ENCODE peak calls at places on chromosomes 16 and 17, in six cellular contexts. One of them, this sample, is unnamed.

GRCh38 chr17:63646492-63646815 is 24.2 kb downstream of the MAP3K3 start:
- DNase-seq in foreskin fibroblast: no peak
- DNase-seq in mucosa of gallbladder: no peak
- DNase-seq in NCI-H1092: no peak
- DNase-seq in GM23248: no peak
- DNase-seq in cerebellar cortex: no peak
- DNase-seq in this sample: no peak

GRCh38 chr17:59443106-59443505 is 111.7 kb downstream of the YPEL2 start:
- DNase-seq in cerebellar cortex: no peak
- DNase-seq in NCI-H1092: no peak
- DNase-seq in mucosa of gallbladder: no peak
- DNase-seq in foreskin fibroblast: no peak
- DNase-seq in GM23248: no peak
- DNase-seq in this sample: no peak

GRCh38 chr16:19235886-19236285 is 49.6 kb upstream of the CLEC19A start:
- DNase-seq in NCI-H1092: no peak
- DNase-seq in GM23248: no peak
- DNase-seq in cerebellar cortex: no peak
- DNase-seq in foreskin fibroblast: no peak
- DNase-seq in mucosa of gallbladder: no peak
- DNase-seq in this sample: no peak

GRCh38 chr17:68197091-68197996 is 50.5 kb upstream of the AMZ2 start:
- DNase-seq in mucosa of gallbladder: no peak
- DNase-seq in cerebellar cortex: no peak
- DNase-seq in GM23248: no peak
- DNase-seq in NCI-H1092: no peak
- DNase-seq in foreskin fibroblast: no peak
- DNase-seq in this sample: no peak

GRCh38 chr17:77312786-77313599 is 172.2 kb downstream of the SEC14L1 start:
- DNase-seq in foreskin fibroblast: peak; percentile 92
- DNase-seq in cerebellar cortex: peak; percentile 86
- DNase-seq in mucosa of gallbladder: peak; percentile 70
- DNase-seq in NCI-H1092: no peak
- DNase-seq in GM23248: peak; percentile 78
- DNase-seq in this sample: peak; percentile 14

GRCh38 chr17:10172241-10172741 is 26.1 kb downstream of the GAS7 start:
- DNase-seq in cerebellar cortex: no peak
- DNase-seq in GM23248: peak; percentile 67
- DNase-seq in NCI-H1092: no peak
- DNase-seq in foreskin fibroblast: peak; percentile 15
- DNase-seq in mucosa of gallbladder: no peak
- DNase-seq in this sample: peak; percentile 23

GRCh38 chr17:73586921-73587680 is 57.1 kb downstream of the SDK2 start:
- DNase-seq in mucosa of gallbladder: no peak
- DNase-seq in GM23248: peak; percentile 22
- DNase-seq in foreskin fibroblast: no peak
- DNase-seq in cerebellar cortex: no peak
- DNase-seq in NCI-H1092: no peak
- DNase-seq in this sample: no peak

GRCh38 chr16:23570992-23571632 is 13.6 kb downstream of the UBFD1 start:
- DNase-seq in cerebellar cortex: no peak
- DNase-seq in mucosa of gallbladder: no peak
- DNase-seq in foreskin fibroblast: no peak
- DNase-seq in NCI-H1092: no peak
- DNase-seq in GM23248: no peak
- DNase-seq in this sample: no peak

GRCh38 chr17:50559674-50560184 is 786 bp upstream of the CACNA1G start:
- DNase-seq in mucosa of gallbladder: no peak
- DNase-seq in cerebellar cortex: peak; percentile 81
- DNase-seq in NCI-H1092: no peak
- DNase-seq in GM23248: peak; percentile 83
- DNase-seq in foreskin fibroblast: peak; percentile 82
- DNase-seq in this sample: peak; percentile 61

GRCh38 chr16:29230671-29231091 is 175.8 kb downstream of the NPIPB11 start:
- DNase-seq in NCI-H1092: no peak
- DNase-seq in cerebellar cortex: peak; percentile 3
- DNase-seq in foreskin fibroblast: peak; percentile 76
- DNase-seq in mucosa of gallbladder: peak; percentile 6
- DNase-seq in GM23248: peak; percentile 62
- DNase-seq in this sample: no peak

GRCh38 chr16:69328854-69329316 is 1.5 kb downstream of the PDF start:
- DNase-seq in cerebellar cortex: no peak
- DNase-seq in NCI-H1092: no peak
- DNase-seq in GM23248: peak; percentile 54
- DNase-seq in mucosa of gallbladder: no peak
- DNase-seq in foreskin fibroblast: peak; percentile 50
- DNase-seq in this sample: no peak

GRCh38 chr17:58328195-58329034 is at the start of gene TSPOAP1:
- DNase-seq in cerebellar cortex: peak; percentile 78
- DNase-seq in NCI-H1092: no peak
- DNase-seq in mucosa of gallbladder: no peak
- DNase-seq in foreskin fibroblast: no peak
- DNase-seq in GM23248: no peak
- DNase-seq in this sample: no peak

GRCh38 chr17:80871341-80871740 is 120.3 kb upstream of the CHMP6 start:
- DNase-seq in GM23248: no peak
- DNase-seq in NCI-H1092: no peak
- DNase-seq in cerebellar cortex: no peak
- DNase-seq in mucosa of gallbladder: no peak
- DNase-seq in foreskin fibroblast: no peak
- DNase-seq in this sample: no peak

GRCh38 chr17:71337903-71338302 is 782.9 kb upstream of the SOX9 start:
- DNase-seq in mucosa of gallbladder: no peak
- DNase-seq in foreskin fibroblast: no peak
- DNase-seq in GM23248: no peak
- DNase-seq in NCI-H1092: no peak
- DNase-seq in cerebellar cortex: no peak
- DNase-seq in this sample: no peak

GRCh38 chr17:78252701-78253635 is 21.5 kb downstream of the TMEM235 start:
- DNase-seq in GM23248: peak; percentile 8
- DNase-seq in foreskin fibroblast: no peak
- DNase-seq in NCI-H1092: no peak
- DNase-seq in mucosa of gallbladder: no peak
- DNase-seq in cerebellar cortex: no peak
- DNase-seq in this sample: no peak

GRCh38 chr17:77147357-77147801 is 6.6 kb downstream of the SEC14L1 start:
- DNase-seq in mucosa of gallbladder: no peak
- DNase-seq in foreskin fibroblast: no peak
- DNase-seq in GM23248: no peak
- DNase-seq in cerebellar cortex: no peak
- DNase-seq in NCI-H1092: no peak
- DNase-seq in this sample: no peak

GRCh38 chr16:66095676-66096075 is 270.8 kb upstream of the CDH5 start:
- DNase-seq in GM23248: no peak
- DNase-seq in foreskin fibroblast: no peak
- DNase-seq in NCI-H1092: no peak
- DNase-seq in mucosa of gallbladder: no peak
- DNase-seq in cerebellar cortex: no peak
- DNase-seq in this sample: no peak

GRCh38 chr16:71426069-71426879 is 15.6 kb downstream of the TLE7 start:
- DNase-seq in foreskin fibroblast: peak; percentile 87
- DNase-seq in cerebellar cortex: peak; percentile 90
- DNase-seq in GM23248: peak; percentile 70
- DNase-seq in NCI-H1092: peak; percentile 55
- DNase-seq in mucosa of gallbladder: no peak
- DNase-seq in this sample: no peak

GRCh38 chr17:38916771-38917170 is 8.6 kb upstream of the LASP1NB start:
- DNase-seq in NCI-H1092: no peak
- DNase-seq in GM23248: no peak
- DNase-seq in cerebellar cortex: no peak
- DNase-seq in mucosa of gallbladder: no peak
- DNase-seq in foreskin fibroblast: no peak
- DNase-seq in this sample: no peak

GRCh38 chr17:39001703-39002637 is 34.8 kb upstream of the FBXO47 start:
- DNase-seq in NCI-H1092: no peak
- DNase-seq in mucosa of gallbladder: peak; percentile 49
- DNase-seq in cerebellar cortex: no peak
- DNase-seq in foreskin fibroblast: peak; percentile 95
- DNase-seq in GM23248: peak; percentile 99
- DNase-seq in this sample: peak; percentile 75

GRCh38 chr16:82655720-82656500 is 29.1 kb downstream of the CDH13 start:
- DNase-seq in cerebellar cortex: no peak
- DNase-seq in NCI-H1092: no peak
- DNase-seq in foreskin fibroblast: no peak
- DNase-seq in GM23248: no peak
- DNase-seq in mucosa of gallbladder: no peak
- DNase-seq in this sample: no peak

GRCh38 chr17:49602783-49603182 is 27.1 kb downstream of the NXPH3 start:
- DNase-seq in cerebellar cortex: no peak
- DNase-seq in foreskin fibroblast: no peak
- DNase-seq in mucosa of gallbladder: no peak
- DNase-seq in NCI-H1092: no peak
- DNase-seq in GM23248: no peak
- DNase-seq in this sample: no peak

GRCh38 chr16:71846443-71846842 is 667 bp downstream of the ATXN1L start:
- DNase-seq in NCI-H1092: no peak
- DNase-seq in mucosa of gallbladder: no peak
- DNase-seq in cerebellar cortex: peak; percentile 18
- DNase-seq in foreskin fibroblast: peak; percentile 47
- DNase-seq in GM23248: peak; percentile 69
- DNase-seq in this sample: no peak

GRCh38 chr17:2123467-2124251 is 68.8 kb downstream of the HIC1 start:
- DNase-seq in GM23248: peak; percentile 48
- DNase-seq in cerebellar cortex: peak; percentile 49
- DNase-seq in NCI-H1092: no peak
- DNase-seq in mucosa of gallbladder: no peak
- DNase-seq in foreskin fibroblast: peak; percentile 54
- DNase-seq in this sample: no peak

GRCh38 chr17:80027043-80027435 is 8.6 kb downstream of the TBC1D16 start:
- DNase-seq in mucosa of gallbladder: no peak
- DNase-seq in GM23248: no peak
- DNase-seq in cerebellar cortex: no peak
- DNase-seq in NCI-H1092: no peak
- DNase-seq in foreskin fibroblast: no peak
- DNase-seq in this sample: no peak

GRCh38 chr16:64910351-64910750 is 211.5 kb downstream of the CDH11 start:
- DNase-seq in cerebellar cortex: no peak
- DNase-seq in GM23248: peak; percentile 97
- DNase-seq in NCI-H1092: peak; percentile 5
- DNase-seq in mucosa of gallbladder: peak; percentile 15
- DNase-seq in foreskin fibroblast: peak; percentile 59
- DNase-seq in this sample: no peak

This sample was measured in T1000.